ENCODE peak calls at places on chromosomes 12 and 14, in seven cellular contexts. L is fibroblast of villous mesenchyme, U is psoas muscle, N is fibroblast of mammary gland, G is fibroblast of lung, D is mucosa of descending colon, P is BJ. V is an unnamed sample.

GRCh38 chr12:78146365-78146772 is 315.7 kb downstream of the NAV3 start:
- DNase-seq in L (peak), U (no peak), N (peak), G (peak), D (no peak), P (no peak), V (peak)

GRCh38 chr12:66066071-66066928 is 64.2 kb downstream of the LLPH start:
- DNase-seq in L (peak), U (no peak), N (peak), G (peak), D (no peak), P (no peak), V (peak)

GRCh38 chr14:95488376-95489162 is 27.9 kb downstream of the SYNE3 start:
- DNase-seq in L (no peak), U (peak), N (no peak), G (peak), D (no peak), P (no peak), V (no peak)

GRCh38 chr14:72780771-72781170 is 113.1 kb downstream of the DPF3 start:
- DNase-seq in L (peak), U (no peak), N (peak), G (peak), D (no peak), P (peak), V (peak)

GRCh38 chr14:57526942-57527341 is 33.3 kb upstream of the CCDC198 start:
- DNase-seq in L (no peak), U (no peak), N (no peak), G (no peak), D (no peak), P (no peak), V (no peak)

GRCh38 chr14:36513451-36514277 is 6.4 kb downstream of the NKX2-1 start:
- DNase-seq in L (no peak), U (no peak), N (no peak), G (no peak), D (no peak), P (no peak), V (no peak)

GRCh38 chr14:44778562-44778961 is 183.2 kb downstream of the KLHL28 start:
- DNase-seq in L (peak), U (no peak), N (peak), G (peak), D (no peak), P (no peak), V (peak)

GRCh38 chr12:22709292-22709691 is 84.3 kb downstream of the ETNK1 start:
- DNase-seq in L (peak), U (no peak), N (peak), G (no peak), D (no peak), P (no peak), V (peak)

GRCh38 chr14:20807304-20807956 is 4.8 kb upstream of the RNASE1 start:
- DNase-seq in L (no peak), U (no peak), N (no peak), G (no peak), D (no peak), P (no peak), V (no peak)

GRCh38 chr12:88793091-88793490 is 212.8 kb upstream of the KITLG start:
- DNase-seq in L (peak), U (no peak), N (peak), G (peak), D (no peak), P (no peak), V (peak)

GRCh38 chr12:95548539-95549391 is 2.5 kb downstream of the USP44 start:
- DNase-seq in L (no peak), U (peak), N (no peak), G (peak), D (peak), P (no peak), V (no peak)

GRCh38 chr12:91870872-91871707 is 274.6 kb downstream of the BTG1 start:
- DNase-seq in L (no peak), U (no peak), N (no peak), G (no peak), D (no peak), P (no peak), V (no peak)

GRCh38 chr14:106790189-106791036 is 1264.0 kb downstream of the TMEM121 start:
- DNase-seq in L (no peak), U (peak), N (no peak), G (no peak), D (peak), P (no peak), V (peak)

GRCh38 chr12:88153959-88154358 is 11.9 kb downstream of the TMTC3 start:
- DNase-seq in L (peak), U (no peak), N (peak), G (peak), D (no peak), P (no peak), V (peak)

GRCh38 chr12:75389061-75389460 is 1.8 kb upstream of the GLIPR1L2 start:
- DNase-seq in L (no peak), U (no peak), N (peak), G (peak), D (no peak), P (no peak), V (peak)

GRCh38 chr12:122871851-122872785 is 23.8 kb downstream of the VPS37B start:
- DNase-seq in L (peak), U (no peak), N (peak), G (peak), D (peak), P (no peak), V (peak)

GRCh38 chr12:47107926-47108325 is 28.2 kb upstream of the AMIGO2 start:
- DNase-seq in L (no peak), U (no peak), N (no peak), G (no peak), D (no peak), P (no peak), V (no peak)

GRCh38 chr12:24066865-24067264 is 117.4 kb upstream of the SOX5 start:
- DNase-seq in L (peak), U (no peak), N (peak), G (peak), D (no peak), P (peak), V (peak)

GRCh38 chr14:50823051-50823762 is 7.8 kb downstream of the NIN start:
- DNase-seq in L (peak), U (peak), N (peak), G (peak), D (no peak), P (no peak), V (no peak)

GRCh38 chr12:31929140-31929526 is 30.1 kb upstream of the RESF1 start:
- DNase-seq in L (no peak), U (no peak), N (no peak), G (no peak), D (no peak), P (no peak), V (no peak)

GRCh38 chr14:69582207-69582606 is 7.5 kb upstream of the CCDC177 start:
- DNase-seq in L (no peak), U (no peak), N (peak), G (peak), D (no peak), P (no peak), V (peak)

GRCh38 chr14:99986416-99986815 is 78.8 kb upstream of the EVL start:
- DNase-seq in L (no peak), U (no peak), N (peak), G (no peak), D (no peak), P (peak), V (no peak)

GRCh38 chr12:94750891-94751290 is 100.5 kb upstream of the TMCC3 start:
- DNase-seq in L (no peak), U (no peak), N (no peak), G (no peak), D (no peak), P (no peak), V (no peak)

GRCh38 chr14:70935135-70935534 is 27.9 kb downstream of the PCNX1 start:
- DNase-seq in L (no peak), U (no peak), N (no peak), G (no peak), D (no peak), P (no peak), V (no peak)

GRCh38 chr14:55807536-55807935 is 227.5 kb downstream of the KTN1 start:
- DNase-seq in L (no peak), U (no peak), N (no peak), G (peak), D (peak), P (no peak), V (no peak)

GRCh38 chr12:39351153-39351552 is 91.8 kb downstream of the KIF21A start:
- DNase-seq in L (no peak), U (no peak), N (no peak), G (no peak), D (no peak), P (no peak), V (no peak)

GRCh38 chr12:31756977-31757420 is 28.2 kb upstream of the AMN1 start:
- DNase-seq in L (peak), U (no peak), N (peak), G (peak), D (peak), P (no peak), V (peak)

GRCh38 chr14:93332032-93332852 is 594 bp downstream of the BTBD7 start:
- DNase-seq in L (peak), U (peak), N (peak), G (peak), D (peak), P (no peak), V (peak)

GRCh38 chr12:2960432-2960956 is 1.3 kb downstream of the TEAD4 start:
- DNase-seq in L (peak), U (no peak), N (peak), G (peak), D (no peak), P (no peak), V (peak)

GRCh38 chr12:129009833-129010232 is 156.6 kb downstream of the GLT1D1 start:
- DNase-seq in L (no peak), U (no peak), N (no peak), G (no peak), D (no peak), P (no peak), V (no peak)

DNA sequence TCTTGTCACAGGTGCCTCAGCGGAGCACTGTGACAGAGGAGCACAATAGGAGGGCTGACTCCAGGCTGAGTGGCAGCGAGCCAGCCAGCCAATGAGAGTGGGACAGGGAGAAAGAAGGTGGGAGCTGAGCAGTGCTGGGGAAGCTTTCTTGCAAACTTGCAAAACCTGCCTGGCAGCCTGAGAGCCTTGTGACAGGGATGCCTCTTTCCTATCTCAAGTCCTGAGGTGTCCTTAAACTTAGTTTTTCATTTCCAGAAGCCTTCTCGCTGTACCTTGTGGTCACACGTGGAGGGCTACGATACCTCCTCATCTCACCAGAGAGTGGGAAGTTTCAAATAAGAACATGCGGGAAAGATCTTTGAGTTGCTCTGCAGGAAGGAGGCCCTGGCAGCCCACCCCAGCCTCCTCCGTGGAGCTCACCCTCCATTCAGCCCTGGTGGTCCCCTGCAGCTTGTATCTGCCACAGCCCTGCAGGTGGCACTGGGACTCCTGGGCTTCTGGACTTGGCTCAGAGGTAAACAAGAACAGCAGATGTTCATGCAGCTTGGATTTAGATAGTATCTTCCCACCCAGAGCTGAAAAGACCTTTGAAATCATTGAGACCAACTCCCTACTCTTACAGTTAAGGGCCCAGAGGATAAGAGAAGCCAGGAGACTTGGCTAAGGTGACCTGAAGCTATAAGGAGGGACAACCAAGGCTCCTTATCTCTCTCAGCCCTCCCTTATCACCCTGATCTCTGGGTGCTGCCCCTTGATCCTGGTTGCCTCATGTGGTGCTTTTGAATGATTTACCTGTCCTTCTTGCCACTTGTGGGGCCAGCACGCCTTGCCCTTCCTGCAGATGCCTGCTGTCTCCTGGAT is 153.5 kb upstream of the MAX start:
- DNase-seq in L (no peak), U (no peak), N (no peak), G (no peak), D (peak), P (no peak), V (peak)
- TF ChIP-seq CTCF in L (no peak), U (no peak), N (no peak), G (no peak), D (peak), P (no peak), V (peak)

GRCh38 chr12:93059288-93059687 is 130.2 kb upstream of the EEA1 start:
- DNase-seq in L (no peak), U (no peak), N (no peak), G (no peak), D (no peak), P (no peak), V (no peak)

GRCh38 chr12:93060071-93060665 is 131.1 kb upstream of the EEA1 start:
- DNase-seq in L (no peak), U (no peak), N (no peak), G (no peak), D (no peak), P (no peak), V (no peak)

GRCh38 chr12:93062100-93062419 is 133.0 kb upstream of the EEA1 start:
- DNase-seq in L (no peak), U (no peak), N (no peak), G (no peak), D (no peak), P (no peak), V (no peak)

GRCh38 chr12:93061414-93062099 is 132.5 kb upstream of the EEA1 start:
- DNase-seq in L (no peak), U (peak), N (no peak), G (no peak), D (no peak), P (no peak), V (peak)

DNA sequence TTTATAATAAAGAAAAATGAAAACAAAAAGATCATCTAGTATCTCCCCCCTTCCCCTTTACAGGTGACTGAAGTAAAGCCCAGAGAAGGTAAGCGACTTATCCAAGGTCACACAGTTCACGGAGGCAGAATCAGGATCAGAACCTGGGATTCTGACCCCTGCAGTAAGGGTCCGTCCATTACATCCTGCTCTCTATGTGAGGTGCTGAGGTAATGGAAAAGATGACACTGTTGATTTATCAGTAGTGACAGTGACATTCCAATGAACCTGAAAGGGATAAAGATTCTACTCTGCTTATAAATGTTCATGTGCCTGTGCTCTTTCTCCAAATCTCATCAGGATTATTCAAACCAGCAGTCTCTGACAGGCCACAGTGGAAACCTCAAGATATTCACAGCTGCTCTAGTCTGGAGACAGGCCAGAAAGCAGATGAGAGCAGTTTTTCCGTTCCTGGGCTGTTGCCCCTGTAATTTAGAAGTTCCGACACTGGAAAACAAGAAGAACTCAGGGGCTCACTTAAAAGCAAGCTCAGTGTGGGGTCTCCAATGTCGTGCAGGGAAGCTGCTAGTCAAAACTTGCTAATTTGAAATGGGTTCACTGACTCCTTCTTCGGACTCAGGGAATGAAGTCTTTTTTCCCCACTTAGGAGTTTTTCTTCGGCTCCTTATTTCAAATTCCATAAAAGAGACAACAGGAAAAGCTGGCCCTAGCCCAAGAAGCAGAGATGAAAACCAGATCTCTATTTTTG is 131.7 kb upstream of the EEA1 start:
- DNase-seq in L (peak), U (no peak), N (peak), G (peak), D (peak), P (no peak), V (peak)
- H3K4me3 ChIP-seq in L (peak), U (peak), N (no peak), G (no peak), D (no peak), P (no peak), V (peak)

DNA sequence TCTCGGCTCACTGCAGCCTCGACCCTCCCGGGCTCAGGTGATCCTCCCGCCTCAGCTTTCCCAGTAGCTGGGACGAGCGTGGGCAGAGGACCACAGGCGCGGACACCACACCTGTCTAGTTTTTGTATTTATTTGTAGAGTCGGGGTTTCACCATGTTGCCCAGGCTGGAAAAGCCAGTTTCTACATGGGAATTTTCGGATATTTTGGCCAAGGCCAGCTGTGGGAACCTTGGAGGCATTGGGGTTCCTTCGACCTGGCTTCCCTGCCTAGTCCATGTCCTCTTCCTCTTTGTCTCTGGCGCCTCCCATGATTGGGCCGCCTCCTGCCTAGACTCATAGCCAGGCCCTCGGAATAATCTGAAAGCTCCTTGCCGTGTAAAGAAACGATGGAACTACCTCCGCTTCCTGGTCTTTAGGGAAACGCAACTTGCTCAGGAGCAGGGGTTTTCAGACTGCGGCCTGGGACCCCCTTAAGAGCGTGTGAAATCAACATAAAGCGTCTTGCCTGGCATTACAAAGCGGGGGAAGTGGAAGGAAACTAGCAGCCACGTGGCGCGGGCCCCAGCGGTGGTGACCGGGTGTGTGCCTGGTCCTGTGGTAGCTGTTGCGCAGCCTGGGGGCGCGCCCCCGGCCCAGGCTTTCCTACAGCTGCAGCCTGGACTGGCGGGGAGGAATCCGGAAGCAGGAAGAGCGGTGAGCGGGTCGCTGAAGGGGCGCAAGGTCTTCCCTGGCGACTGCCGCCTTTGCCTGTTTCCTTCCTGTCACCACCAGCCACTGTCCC is 1.4 kb upstream of the HSP90AA1 start:
- DNase-seq in L (peak), U (peak), N (peak), G (no peak), D (peak), P (no peak), V (peak)
- TF ChIP-seq CTCF in L (no peak), U (no peak), N (no peak), G (no peak), D (no peak), P (no peak), V (no peak)

GRCh38 chr14:32896979-32897723 is 41.5 kb upstream of the NPAS3 start:
- DNase-seq in L (peak), U (no peak), N (peak), G (peak), D (no peak), P (peak), V (peak)
- H3K4me3 ChIP-seq in L (peak), U (peak), N (peak), G (peak), D (no peak), P (peak), V (peak)

GRCh38 chr12:108693186-108693585 is 38.1 kb downstream of the CORO1C start:
- DNase-seq in L (no peak), U (no peak), N (no peak), G (no peak), D (no peak), P (no peak), V (no peak)

GRCh38 chr12:108690191-108690518 is 41.2 kb downstream of the CORO1C start:
- DNase-seq in L (no peak), U (no peak), N (no peak), G (no peak), D (no peak), P (no peak), V (no peak)

GRCh38 chr12:108691995-108692808 is 39.1 kb downstream of the CORO1C start:
- DNase-seq in L (peak), U (peak), N (no peak), G (peak), D (peak), P (no peak), V (peak)

GRCh38 chr12:108690799-108691153 is 40.5 kb downstream of the CORO1C start:
- DNase-seq in L (no peak), U (no peak), N (no peak), G (no peak), D (no peak), P (no peak), V (no peak)

GRCh38 chr12:108691154-108691994 is 39.9 kb downstream of the CORO1C start:
- DNase-seq in L (peak), U (peak), N (peak), G (peak), D (peak), P (peak), V (peak)
- TF ChIP-seq CTCF in L (peak), U (peak), N (peak), G (peak), D (peak), P (peak), V (peak)